ENCODE peak calls at places on chromosomes 2 and 18, in six cellular contexts. H is left lobe of liver, N is T-helper 2 cell, Z is amniotic stem cell, W is AG08395, A is GOT3. X is an unnamed sample.

GRCh38 chr2:159600752-159601151 is 15.6 kb downstream of the BAZ2B start:
- DNase-seq in H (no peak), N (no peak), Z (no peak), W (peak; percentile 14), A (no peak), X (no peak)

GRCh38 chr2:134429886-134430285 is 176.0 kb downstream of the MGAT5 start:
- DNase-seq in Z (no peak), A (no peak), N (no peak), H (no peak), W (no peak), X (no peak)

GRCh38 chr2:97918818-97919217 is 76.9 kb downstream of the TMEM131 start:
- DNase-seq in Z (no peak), N (no peak), A (no peak), H (no peak), W (no peak), X (no peak)

GRCh38 chr2:203030545-203030944 is 15.9 kb downstream of the NBEAL1 start:
- DNase-seq in Z (no peak), H (no peak), N (no peak), W (no peak), A (no peak), X (no peak)

GRCh38 chr2:223315813-223316212 is 263.8 kb downstream of the KCNE4 start:
- DNase-seq in N (no peak), H (no peak), A (no peak), W (peak; percentile 24), Z (no peak), X (no peak)

GRCh38 chr2:205047273-205047839 is 502.1 kb downstream of the PARD3B start:
- DNase-seq in Z (no peak), N (no peak), W (no peak), A (no peak), H (no peak), X (no peak)

GRCh38 chr18:61153571-61153970 is 179.7 kb upstream of the CDH20 start:
- DNase-seq in Z (no peak), N (no peak), W (no peak), H (no peak), A (no peak), X (no peak)

GRCh38 chr2:68812256-68812655 is 58.9 kb downstream of the BMP10 start:
- DNase-seq in Z (no peak), N (no peak), A (no peak), H (no peak), W (no peak), X (no peak)

GRCh38 chr18:79779700-79780190 is 18.0 kb upstream of the KCNG2 start:
- DNase-seq in W (no peak), N (no peak), Z (no peak), A (no peak), H (no peak), X (no peak)

GRCh38 chr18:10195529-10195928 is 258.9 kb upstream of the APCDD1 start:
- DNase-seq in A (no peak), N (no peak), W (no peak), H (no peak), Z (no peak), X (no peak)

GRCh38 chr2:8752385-8752784 is 70.5 kb downstream of the ID2 start:
- DNase-seq in A (no peak), N (no peak), H (no peak), W (no peak), Z (no peak), X (no peak)

GRCh38 chr2:237696471-237696870 is 69.1 kb downstream of the LRRFIP1 start:
- DNase-seq in N (no peak), Z (no peak), W (no peak), H (peak; percentile 33), A (no peak), X (no peak)

GRCh38 chr2:158121252-158121651 is 19.6 kb downstream of the UPP2 start:
- DNase-seq in Z (no peak), A (no peak), H (no peak), W (no peak), N (no peak), X (no peak)

GRCh38 chr2:199982444-199982843 is 27.1 kb downstream of the MAIP1 start:
- DNase-seq in A (no peak), H (no peak), Z (no peak), N (no peak), W (no peak), X (no peak)

GRCh38 chr2:106054880-106055655 is 139.0 kb downstream of the UXS1 start:
- DNase-seq in Z (no peak), A (no peak), W (no peak), N (no peak), H (no peak), X (no peak)

GRCh38 chr18:46536215-46536874 is 120.7 kb downstream of the LOXHD1 start:
- DNase-seq in H (no peak), N (no peak), W (no peak), A (no peak), Z (no peak), X (no peak)

GRCh38 chr18:22267697-22268096 is 98.3 kb downstream of the GATA6 start:
- DNase-seq in H (no peak), N (no peak), W (no peak), Z (no peak), A (no peak), X (no peak)

GRCh38 chr2:29010946-29011649 is 30.0 kb downstream of the TOGARAM2 start:
- DNase-seq in H (no peak), Z (no peak), A (no peak), N (no peak), W (no peak), X (no peak)

GRCh38 chr18:36153203-36153602 is 23.5 kb downstream of the ELP2 start:
- DNase-seq in H (no peak), N (no peak), A (no peak), Z (peak; percentile 21), W (peak; percentile 64), X (no peak)

GRCh38 chr2:168699834-168700417 is 102.5 kb upstream of the NOSTRIN start:
- DNase-seq in W (peak; percentile 42), N (no peak), Z (no peak), H (peak; percentile 95), A (no peak), X (no peak)

GRCh38 chr2:161337247-161337646 is 29.0 kb downstream of the PSMD14 start:
- DNase-seq in Z (no peak), A (no peak), H (no peak), N (no peak), W (no peak), X (no peak)

GRCh38 chr2:71108091-71108490 is 21.9 kb downstream of the MCEE start:
- DNase-seq in N (no peak), H (no peak), Z (no peak), W (no peak), A (no peak), X (no peak)

GRCh38 chr18:78986018-78986481 is 6.4 kb downstream of the SALL3 start:
- DNase-seq in W (no peak), A (no peak), Z (no peak), N (no peak), H (no peak), X (peak; percentile 41)

GRCh38 chr2:231134910-231135650 is 10.2 kb upstream of the HTR2B start:
- DNase-seq in A (no peak), H (no peak), Z (no peak), W (no peak), N (no peak), X (no peak)

GRCh38 chr18:55900380-55900779 is 312.4 kb upstream of the TCF4 start:
- DNase-seq in Z (no peak), H (no peak), N (no peak), A (no peak), W (no peak), X (no peak)

GRCh38 chr2:23594079-23594494 is 209.1 kb downstream of the KLHL29 start:
- DNase-seq in Z (no peak), W (no peak), N (no peak), A (no peak), H (no peak), X (no peak)

GRCh38 chr2:196823750-196824149 is 14.6 kb upstream of the C2orf66 start:
- DNase-seq in H (no peak), W (peak; percentile 74), A (no peak), N (no peak), Z (no peak), X (no peak)

GRCh38 chr2:86254576-86255538 is 55.6 kb downstream of the MRPL35 start:
- DNase-seq in A (no peak), N (no peak), W (no peak), H (no peak), Z (no peak), X (no peak)

GRCh38 chr18:24112874-24113615 is 25.8 kb upstream of the CABYR start:
- DNase-seq in N (no peak), Z (no peak), W (no peak), H (peak; percentile 90), A (no peak), X (no peak)

GRCh38 chr2:237218756-237219155 is 133.1 kb downstream of the COPS8 start:
- DNase-seq in N (no peak), Z (no peak), H (no peak), W (no peak), A (no peak), X (no peak)

GRCh38 chr2:65349863-65350262 is 82.5 kb downstream of the SPRED2 start:
- DNase-seq in Z (peak; percentile 8), N (no peak), A (no peak), H (no peak), W (no peak), X (no peak)

GRCh38 chr2:59691518-59692190 is 861.8 kb downstream of the BCL11A start:
- DNase-seq in H (no peak), W (no peak), N (no peak), Z (no peak), A (no peak), X (no peak)

GRCh38 chr2:135059577-135059976 is 7.5 kb downstream of the RAB3GAP1 start:
- DNase-seq in H (no peak), W (no peak), N (no peak), A (no peak), Z (no peak), X (no peak)

GRCh38 chr2:103773884-103774283 is 1012.1 kb downstream of the TMEM182 start:
- DNase-seq in H (no peak), N (no peak), Z (no peak), W (no peak), A (no peak), X (no peak)

GRCh38 chr2:240624950-240625621 is at the start of gene GPR35:
- DNase-seq in Z (peak; percentile 9), N (peak; percentile 55), W (peak; percentile 89), H (peak; percentile 44), A (peak; percentile 31), X (peak; percentile 66)

GRCh38 chr18:7921938-7922587 is 354.9 kb downstream of the PTPRM start:
- DNase-seq in A (no peak), W (peak; percentile 53), Z (peak; percentile 33), H (peak; percentile 55), N (no peak), X (no peak)

GRCh38 chr2:240584486-240585031 is 2.0 kb upstream of the CAPN10 start:
- DNase-seq in Z (no peak), H (no peak), A (no peak), N (no peak), W (no peak), X (no peak)

GRCh38 chr18:79567481-79568147 is 112.0 kb upstream of the CTDP1 start:
- DNase-seq in A (no peak), W (peak; percentile 95), Z (peak; percentile 79), H (no peak), N (no peak), X (no peak)

GRCh38 chr2:86372133-86372532 is 34.7 kb upstream of the REEP1 start:
- DNase-seq in N (no peak), H (no peak), W (no peak), A (no peak), Z (no peak), X (no peak)

GRCh38 chr2:241009601-241010530 is 11.4 kb downstream of the SNED1 start:
- DNase-seq in N (peak; percentile 23), Z (peak; percentile 77), A (no peak), W (peak; percentile 85), H (peak; percentile 57), X (peak; percentile 1)

X was measured in stimulated activated effector memory CD8-positive, alpha-beta T cell treated with anti-CD3 and anti-CD28 coated beads, Interleukin-12 subunit alpha, Interleukin-12 subunit beta, amount 100 ng/mL, for 72 hours.